ENCODE peak calls at places on chromosome 7, in five cellular contexts. J, G, Z, B and T are unnamed samples.

GRCh38 chr7:156156734-156157408 is 344.6 kb upstream of the SHH start:
- DNase-seq in J (peak), G (no peak), Z (peak), B (peak), T (no peak)

GRCh38 chr7:42945821-42946615 is 13.8 kb downstream of the MRPL32 start:
- DNase-seq in J (no peak), G (no peak), Z (peak), B (no peak), T (no peak)

GRCh38 chr7:43417455-43417854 is 165.5 kb upstream of the STK17A start:
- DNase-seq in J (no peak), G (no peak), Z (no peak), B (no peak), T (no peak)

GRCh38 chr7:3095046-3095445 is 51.4 kb upstream of the CARD11 start:
- DNase-seq in J (no peak), G (no peak), Z (no peak), B (no peak), T (no peak)

GRCh38 chr7:149286811-149287400 is 24.9 kb downstream of the ZNF783 start:
- DNase-seq in J (no peak), G (no peak), Z (no peak), B (no peak), T (no peak)

GRCh38 chr7:156432018-156432417 is 208.6 kb upstream of the RNF32 start:
- DNase-seq in J (no peak), G (no peak), Z (no peak), B (no peak), T (no peak)

GRCh38 chr7:143900230-143900766 is 1.7 kb downstream of the TCAF1 start:
- DNase-seq in J (no peak), G (no peak), Z (no peak), B (peak), T (no peak)

GRCh38 chr7:55065511-55066229 is 46.9 kb downstream of the EGFR start:
- DNase-seq in J (no peak), G (peak), Z (no peak), B (peak), T (no peak)

GRCh38 chr7:147903871-147904576 is 686.5 kb upstream of the C7orf33 start:
- DNase-seq in J (no peak), G (no peak), Z (no peak), B (no peak), T (no peak)

GRCh38 chr7:117688126-117688525 is 185.1 kb downstream of the CTTNBP2 start:
- DNase-seq in J (no peak), G (no peak), Z (no peak), B (no peak), T (no peak)

GRCh38 chr7:157467496-157468212 is 130.8 kb downstream of the DNAJB6 start:
- DNase-seq in J (no peak), G (no peak), Z (peak), B (no peak), T (no peak)

GRCh38 chr7:114264029-114264428 is 150.6 kb upstream of the FOXP2 start:
- DNase-seq in J (no peak), G (no peak), Z (no peak), B (no peak), T (no peak)

GRCh38 chr7:147513451-147513850 is 1077.1 kb upstream of the C7orf33 start:
- DNase-seq in J (no peak), G (no peak), Z (no peak), B (no peak), T (no peak)

GRCh38 chr7:152177696-152178404 is 152.4 kb downstream of the GALNT11 start:
- DNase-seq in J (no peak), G (no peak), Z (no peak), B (no peak), T (no peak)

GRCh38 chr7:104625956-104626355 is 297.6 kb downstream of the LHFPL3 start:
- DNase-seq in J (no peak), G (no peak), Z (no peak), B (no peak), T (no peak)

GRCh38 chr7:113113912-113114311 is 4.4 kb downstream of the SMIM30 start:
- DNase-seq in J (peak), G (no peak), Z (no peak), B (peak), T (peak)

GRCh38 chr7:73515184-73515583 is 6.9 kb downstream of the BAZ1B start:
- DNase-seq in J (no peak), G (no peak), Z (no peak), B (no peak), T (no peak)

GRCh38 chr7:141103847-141104429 is 30.1 kb downstream of the TMEM178B start:
- DNase-seq in J (no peak), G (no peak), Z (no peak), B (no peak), T (no peak)

GRCh38 chr7:53466396-53466795 is 431.0 kb downstream of the POM121L12 start:
- DNase-seq in J (no peak), G (no peak), Z (no peak), B (no peak), T (no peak)

GRCh38 chr7:158301221-158301620 is 286.4 kb downstream of the PTPRN2 start:
- DNase-seq in J (no peak), G (no peak), Z (no peak), B (no peak), T (no peak)

GRCh38 chr7:27204851-27205322 is 5.0 kb upstream of the HOXA13 start:
- DNase-seq in J (no peak), G (no peak), Z (no peak), B (no peak), T (no peak)

GRCh38 chr7:112147752-112148435 is 58.3 kb downstream of the DOCK4 start:
- DNase-seq in J (peak), G (no peak), Z (no peak), B (no peak), T (no peak)

GRCh38 chr7:121294448-121294992 is 34.3 kb upstream of the WNT16 start:
- DNase-seq in J (no peak), G (no peak), Z (no peak), B (no peak), T (no peak)

GRCh38 chr7:146090023-146090645 is 26.5 kb upstream of the CNTNAP2 start:
- DNase-seq in J (peak), G (no peak), Z (peak), B (peak), T (peak)

GRCh38 chr7:44564606-44565005 is 9.1 kb downstream of the DDX56 start:
- DNase-seq in J (no peak), G (no peak), Z (peak), B (no peak), T (no peak)

GRCh38 chr7:27546610-27547009 is 116.1 kb downstream of the HIBADH start:
- DNase-seq in J (no peak), G (no peak), Z (no peak), B (no peak), T (no peak)

GRCh38 chr7:142477079-142477651 is 219.3 kb upstream of the PRSS58 start:
- DNase-seq in J (no peak), G (no peak), Z (no peak), B (no peak), T (peak)

GRCh38 chr7:2301510-2301860 is 12.8 kb downstream of the SNX8 start:
- DNase-seq in J (no peak), G (no peak), Z (no peak), B (no peak), T (no peak)

GRCh38 chr7:106568680-106569499 is 92.1 kb downstream of the CCDC71L start:
- DNase-seq in J (peak), G (no peak), Z (peak), B (no peak), T (peak)
- TF ChIP-seq REST in J (peak), G (no peak), Z (no peak), B (no peak), T (no peak)

GRCh38 chr7:155043756-155044155 is 26.4 kb upstream of the HTR5A start:
- DNase-seq in J (no peak), G (no peak), Z (no peak), B (no peak), T (no peak)
- TF ChIP-seq GABPA in J (no peak), G (no peak), Z (no peak), B (no peak), T (no peak)

GRCh38 chr7:7968544-7969305 is at the start of gene GLCCI1:
- DNase-seq in J (peak), G (peak), Z (peak), B (peak), T (peak)

GRCh38 chr7:7967909-7968543 is 570 bp upstream of the GLCCI1 start:
- DNase-seq in J (no peak), G (no peak), Z (no peak), B (no peak), T (no peak)

GRCh38 chr7:7970620-7971307 is 2.2 kb downstream of the GLCCI1 start:
- DNase-seq in J (peak), G (no peak), Z (no peak), B (no peak), T (no peak)

GRCh38 chr7:7970113-7970619 is 1.6 kb downstream of the GLCCI1 start:
- DNase-seq in J (peak), G (no peak), Z (no peak), B (no peak), T (no peak)

GRCh38 chr7:7969306-7970112 is 913 bp downstream of the GLCCI1 start:
- DNase-seq in J (no peak), G (no peak), Z (no peak), B (no peak), T (peak)
- TF ChIP-seq CTCF in J (no peak), G (no peak), Z (no peak), B (peak), T (no peak)

GRCh38 chr7:72152171-72153131 is 259.7 kb downstream of the CALN1 start:
- DNase-seq in J (no peak), G (no peak), Z (no peak), B (peak), T (no peak)
- TF ChIP-seq REST in J (no peak), G (no peak), Z (no peak), B (no peak), T (no peak)

DNA sequence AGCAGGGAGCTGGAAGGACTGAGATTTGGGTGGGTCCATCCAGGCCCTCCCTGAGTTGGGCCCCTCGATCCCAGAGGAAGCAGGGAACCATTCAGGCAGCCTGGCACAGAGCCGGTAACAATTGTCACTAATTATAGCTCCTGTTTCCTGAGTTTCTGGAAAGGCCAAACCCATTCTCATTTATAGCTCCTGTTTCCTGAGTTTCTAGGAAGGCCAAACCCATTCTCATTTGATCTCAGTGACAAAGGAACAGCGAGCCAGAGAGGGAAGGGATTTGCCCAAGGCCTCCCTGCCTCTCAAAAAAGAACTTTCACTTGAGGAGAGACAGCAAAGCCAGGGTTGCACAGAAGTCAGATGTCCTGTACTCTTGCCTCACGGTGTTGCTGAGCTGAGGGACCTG is 521.9 kb downstream of the TYW1 start:
- DNase-seq in J (no peak), G (no peak), Z (no peak), B (no peak), T (no peak)
- TF ChIP-seq GABPA in J (no peak), G (no peak), Z (no peak), B (no peak), T (no peak)

GRCh38 chr7:116671681-116672595 is at the start of gene MET:
- DNase-seq in J (peak), G (no peak), Z (peak), B (peak), T (peak)
- TF ChIP-seq CTCF in J (peak), G (peak), Z (peak), B (peak), T (no peak)

GRCh38 chr7:50660040-50660829 is 95.0 kb upstream of the DDC start:
- DNase-seq in J (no peak), G (no peak), Z (no peak), B (no peak), T (peak)
- TF ChIP-seq REST in J (no peak), G (no peak), Z (no peak), B (no peak), T (no peak)

GRCh38 chr7:22723642-22724041 is 3.4 kb upstream of the IL6 start:
- DNase-seq in J (no peak), G (no peak), Z (no peak), B (no peak), T (peak)
- TF ChIP-seq GABPA in J (no peak), G (no peak), Z (no peak), B (no peak), T (no peak)

GRCh38 chr7:91082854-91083495 is 181.3 kb upstream of the FZD1 start:
- DNase-seq in J (peak), G (no peak), Z (no peak), B (no peak), T (no peak)
- TF ChIP-seq CTCF in J (peak), G (peak), Z (no peak), B (peak), T (peak)

DNA sequence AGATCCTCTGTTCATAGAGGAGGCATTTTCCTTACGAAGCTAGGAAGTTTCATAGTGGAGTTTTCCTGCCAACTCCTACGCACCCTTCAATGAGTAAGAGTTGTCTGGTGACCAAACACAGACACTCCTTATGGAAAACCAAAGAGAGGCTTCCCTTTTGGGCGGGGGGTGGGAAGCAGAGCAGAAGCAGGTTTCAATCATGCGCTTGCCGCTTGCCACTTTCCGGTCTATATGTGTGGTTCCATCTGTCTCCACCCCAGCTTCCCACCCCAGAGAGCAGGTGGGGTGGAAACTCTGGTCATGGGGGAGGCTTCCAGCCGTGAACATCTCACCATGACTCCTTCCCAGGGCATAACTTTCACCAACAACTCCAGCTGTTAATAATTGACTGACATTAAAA is 68.8 kb upstream of the GRB10 start:
- DNase-seq in J (no peak), G (no peak), Z (no peak), B (no peak), T (no peak)
- TF ChIP-seq REST in J (no peak), G (no peak), Z (no peak), B (no peak), T (no peak)